ENCODE peak calls at places on chromosomes 13 and 19, in ten cellular contexts. One of them, this sample, is unnamed.

GRCh38 chr13:33490461-33491327 is 205.1 kb upstream of the STARD13 start:
- DNase-seq in epithelial cell of esophagus: no peak
- DNase-seq in astrocyte of the spinal cord: no peak
- DNase-seq in GM06990: no peak
- DNase-seq in fibroblast of the aortic adventitia: peak; percentile 29
- DNase-seq in ascending aorta: peak; percentile 65
- DNase-seq in retinal pigment epithelial cell: peak; percentile 73
- DNase-seq in upper lobe of right lung: peak; percentile 34
- DNase-seq in K562: peak; percentile 5
- DNase-seq in mammary epithelial cell: no peak
- DNase-seq in this sample: no peak

GRCh38 chr13:20326276-20326675 is 94.2 kb upstream of the GJB6 start:
- DNase-seq in ascending aorta: no peak
- DNase-seq in mammary epithelial cell: no peak
- DNase-seq in fibroblast of the aortic adventitia: no peak
- DNase-seq in retinal pigment epithelial cell: no peak
- DNase-seq in astrocyte of the spinal cord: no peak
- DNase-seq in epithelial cell of esophagus: no peak
- DNase-seq in upper lobe of right lung: no peak
- DNase-seq in K562: no peak
- DNase-seq in GM06990: no peak
- DNase-seq in this sample: no peak

GRCh38 chr19:51029718-51030117 is 3.3 kb upstream of the KLK11 start:
- DNase-seq in epithelial cell of esophagus: no peak
- DNase-seq in mammary epithelial cell: no peak
- DNase-seq in GM06990: no peak
- DNase-seq in K562: peak; percentile 66
- DNase-seq in ascending aorta: no peak
- DNase-seq in astrocyte of the spinal cord: no peak
- DNase-seq in fibroblast of the aortic adventitia: no peak
- DNase-seq in upper lobe of right lung: no peak
- DNase-seq in retinal pigment epithelial cell: no peak
- DNase-seq in this sample: no peak

GRCh38 chr13:79481685-79482052 is 714 bp downstream of the NDFIP2 start:
- DNase-seq in mammary epithelial cell: peak; percentile 52
- DNase-seq in GM06990: no peak
- DNase-seq in retinal pigment epithelial cell: no peak
- DNase-seq in astrocyte of the spinal cord: no peak
- DNase-seq in epithelial cell of esophagus: peak; percentile 82
- DNase-seq in upper lobe of right lung: no peak
- DNase-seq in ascending aorta: no peak
- DNase-seq in fibroblast of the aortic adventitia: no peak
- DNase-seq in K562: peak; percentile 13
- DNase-seq in this sample: no peak

GRCh38 chr13:33697936-33698335 is 120.0 kb upstream of the RFC3 start:
- DNase-seq in retinal pigment epithelial cell: no peak
- DNase-seq in astrocyte of the spinal cord: no peak
- DNase-seq in ascending aorta: no peak
- DNase-seq in epithelial cell of esophagus: no peak
- DNase-seq in upper lobe of right lung: no peak
- DNase-seq in fibroblast of the aortic adventitia: no peak
- DNase-seq in GM06990: no peak
- DNase-seq in mammary epithelial cell: no peak
- DNase-seq in K562: no peak
- DNase-seq in this sample: no peak

GRCh38 chr13:86729206-86729605 is 930.0 kb upstream of the SLITRK6 start:
- DNase-seq in K562: no peak
- DNase-seq in epithelial cell of esophagus: peak; percentile 1
- DNase-seq in astrocyte of the spinal cord: no peak
- DNase-seq in retinal pigment epithelial cell: no peak
- DNase-seq in GM06990: no peak
- DNase-seq in upper lobe of right lung: no peak
- DNase-seq in ascending aorta: no peak
- DNase-seq in mammary epithelial cell: no peak
- DNase-seq in fibroblast of the aortic adventitia: no peak
- DNase-seq in this sample: no peak

GRCh38 chr13:98169331-98169730 is 7.7 kb downstream of the RNF113B start:
- DNase-seq in mammary epithelial cell: no peak
- DNase-seq in astrocyte of the spinal cord: no peak
- DNase-seq in fibroblast of the aortic adventitia: no peak
- DNase-seq in GM06990: no peak
- DNase-seq in ascending aorta: no peak
- DNase-seq in upper lobe of right lung: no peak
- DNase-seq in K562: no peak
- DNase-seq in retinal pigment epithelial cell: no peak
- DNase-seq in epithelial cell of esophagus: no peak
- DNase-seq in this sample: no peak

GRCh38 chr13:42048625-42049453 is at the start of gene DGKH:
- DNase-seq in fibroblast of the aortic adventitia: peak; percentile 71
- DNase-seq in upper lobe of right lung: peak; percentile 92
- DNase-seq in ascending aorta: peak; percentile 91
- DNase-seq in K562: peak; percentile 83
- DNase-seq in epithelial cell of esophagus: peak; percentile 80
- DNase-seq in GM06990: peak; percentile 76
- DNase-seq in astrocyte of the spinal cord: peak; percentile 85
- DNase-seq in retinal pigment epithelial cell: no peak
- DNase-seq in mammary epithelial cell: peak; percentile 80
- DNase-seq in this sample: peak; percentile 78

GRCh38 chr13:51794959-51795358 is 9.0 kb downstream of the DHRS12 start:
- DNase-seq in K562: no peak
- DNase-seq in astrocyte of the spinal cord: no peak
- DNase-seq in fibroblast of the aortic adventitia: no peak
- DNase-seq in retinal pigment epithelial cell: no peak
- DNase-seq in mammary epithelial cell: no peak
- DNase-seq in upper lobe of right lung: no peak
- DNase-seq in ascending aorta: no peak
- DNase-seq in epithelial cell of esophagus: no peak
- DNase-seq in GM06990: no peak
- DNase-seq in this sample: no peak

GRCh38 chr19:8050274-8051096 is 2.1 kb upstream of the CCL25 start:
- DNase-seq in ascending aorta: peak; percentile 84
- DNase-seq in fibroblast of the aortic adventitia: peak; percentile 45
- DNase-seq in upper lobe of right lung: peak; percentile 95
- DNase-seq in epithelial cell of esophagus: peak; percentile 36
- DNase-seq in K562: peak; percentile 97
- DNase-seq in mammary epithelial cell: peak; percentile 39
- DNase-seq in retinal pigment epithelial cell: peak; percentile 65
- DNase-seq in GM06990: peak; percentile 96
- DNase-seq in astrocyte of the spinal cord: peak; percentile 55
- DNase-seq in this sample: peak; percentile 71
- H3K4me3 ChIP-seq in ascending aorta: no peak overlapping the region
- H3K4me3 ChIP-seq in fibroblast of the aortic adventitia: no peak overlapping the region
- H3K4me3 ChIP-seq in upper lobe of right lung: peak overlapping the region; percentile 30
- H3K4me3 ChIP-seq in epithelial cell of esophagus: no peak overlapping the region
- H3K4me3 ChIP-seq in K562: peak overlapping the region; percentile 56
- H3K4me3 ChIP-seq in mammary epithelial cell: no peak overlapping the region
- H3K4me3 ChIP-seq in retinal pigment epithelial cell: peak overlapping the region; percentile 32
- H3K4me3 ChIP-seq in GM06990: peak overlapping the region; percentile 50
- H3K4me3 ChIP-seq in astrocyte of the spinal cord: no peak overlapping the region
- H3K4me3 ChIP-seq in this sample: peak overlapping the region; percentile 3

GRCh38 chr19:44705502-44706010 is 6.6 kb downstream of the CEACAM16 start:
- DNase-seq in K562: no peak
- DNase-seq in astrocyte of the spinal cord: no peak
- DNase-seq in ascending aorta: no peak
- DNase-seq in mammary epithelial cell: no peak
- DNase-seq in retinal pigment epithelial cell: no peak
- DNase-seq in upper lobe of right lung: no peak
- DNase-seq in fibroblast of the aortic adventitia: no peak
- DNase-seq in epithelial cell of esophagus: no peak
- DNase-seq in GM06990: no peak
- DNase-seq in this sample: no peak

GRCh38 chr19:44704982-44705381 is 6.0 kb downstream of the CEACAM16 start:
- DNase-seq in epithelial cell of esophagus: no peak
- DNase-seq in K562: no peak
- DNase-seq in GM06990: no peak
- DNase-seq in astrocyte of the spinal cord: no peak
- DNase-seq in ascending aorta: no peak
- DNase-seq in retinal pigment epithelial cell: no peak
- DNase-seq in mammary epithelial cell: no peak
- DNase-seq in fibroblast of the aortic adventitia: no peak
- DNase-seq in upper lobe of right lung: no peak
- DNase-seq in this sample: no peak

GRCh38 chr19:44707794-44708193 is 8.8 kb downstream of the CEACAM16 start:
- DNase-seq in retinal pigment epithelial cell: no peak
- DNase-seq in mammary epithelial cell: no peak
- DNase-seq in upper lobe of right lung: no peak
- DNase-seq in fibroblast of the aortic adventitia: no peak
- DNase-seq in epithelial cell of esophagus: no peak
- DNase-seq in GM06990: no peak
- DNase-seq in astrocyte of the spinal cord: no peak
- DNase-seq in K562: no peak
- DNase-seq in ascending aorta: no peak
- DNase-seq in this sample: no peak

GRCh38 chr19:44708940-44709339 is 10.0 kb downstream of the CEACAM16 start:
- DNase-seq in GM06990: no peak
- DNase-seq in upper lobe of right lung: no peak
- DNase-seq in retinal pigment epithelial cell: no peak
- DNase-seq in mammary epithelial cell: no peak
- DNase-seq in epithelial cell of esophagus: no peak
- DNase-seq in astrocyte of the spinal cord: no peak
- DNase-seq in fibroblast of the aortic adventitia: no peak
- DNase-seq in K562: no peak
- DNase-seq in ascending aorta: no peak
- DNase-seq in this sample: no peak

DNA sequence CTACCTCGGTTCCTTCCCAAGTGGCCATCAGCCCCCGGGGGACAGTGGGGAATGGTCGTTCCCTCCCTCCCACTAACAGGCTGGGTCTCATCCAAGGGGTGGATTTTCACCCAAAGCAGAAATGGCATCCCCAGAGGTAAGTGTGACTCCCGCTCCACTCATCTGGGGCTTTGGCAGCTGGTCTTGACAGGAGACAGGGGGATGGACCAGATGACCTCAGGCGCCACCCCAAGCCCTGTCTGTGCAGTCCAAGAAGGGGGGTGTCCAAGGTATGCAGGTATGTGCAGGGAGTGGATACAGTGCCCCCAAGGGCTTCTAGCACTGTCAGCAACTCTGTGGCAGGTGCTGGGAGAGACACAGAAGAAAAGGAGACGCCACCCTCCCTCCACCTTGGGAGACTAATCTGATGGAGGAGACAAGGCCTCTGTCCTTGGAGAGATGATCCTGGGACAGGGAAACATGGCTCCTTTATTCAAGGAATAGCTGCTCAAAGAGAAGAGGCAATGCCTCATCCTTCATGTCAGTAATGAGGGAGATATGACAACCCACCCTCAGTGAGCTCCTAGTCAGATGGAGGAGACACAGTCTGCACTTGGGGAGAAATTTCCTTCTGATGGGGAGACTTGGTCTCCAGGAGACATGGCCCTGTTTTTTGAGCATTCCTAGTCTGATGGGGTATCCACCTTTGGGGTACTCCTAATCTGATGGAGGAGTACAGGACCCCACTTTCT is 7.7 kb downstream of the CEACAM16 start:
- DNase-seq in epithelial cell of esophagus: no peak
- DNase-seq in fibroblast of the aortic adventitia: no peak
- DNase-seq in astrocyte of the spinal cord: no peak
- DNase-seq in GM06990: no peak
- DNase-seq in K562: no peak
- DNase-seq in upper lobe of right lung: no peak
- DNase-seq in ascending aorta: no peak
- DNase-seq in mammary epithelial cell: no peak
- DNase-seq in retinal pigment epithelial cell: no peak
- DNase-seq in this sample: no peak
- H3K4me3 ChIP-seq in epithelial cell of esophagus: no peak overlapping the region
- H3K4me3 ChIP-seq in fibroblast of the aortic adventitia: no peak overlapping the region
- H3K4me3 ChIP-seq in astrocyte of the spinal cord: no peak overlapping the region
- H3K4me3 ChIP-seq in GM06990: no peak overlapping the region
- H3K4me3 ChIP-seq in K562: no peak overlapping the region
- H3K4me3 ChIP-seq in upper lobe of right lung: no peak overlapping the region
- H3K4me3 ChIP-seq in ascending aorta: no peak overlapping the region
- H3K4me3 ChIP-seq in mammary epithelial cell: no peak overlapping the region
- H3K4me3 ChIP-seq in retinal pigment epithelial cell: no peak overlapping the region
- H3K4me3 ChIP-seq in this sample: no peak overlapping the region

DNA sequence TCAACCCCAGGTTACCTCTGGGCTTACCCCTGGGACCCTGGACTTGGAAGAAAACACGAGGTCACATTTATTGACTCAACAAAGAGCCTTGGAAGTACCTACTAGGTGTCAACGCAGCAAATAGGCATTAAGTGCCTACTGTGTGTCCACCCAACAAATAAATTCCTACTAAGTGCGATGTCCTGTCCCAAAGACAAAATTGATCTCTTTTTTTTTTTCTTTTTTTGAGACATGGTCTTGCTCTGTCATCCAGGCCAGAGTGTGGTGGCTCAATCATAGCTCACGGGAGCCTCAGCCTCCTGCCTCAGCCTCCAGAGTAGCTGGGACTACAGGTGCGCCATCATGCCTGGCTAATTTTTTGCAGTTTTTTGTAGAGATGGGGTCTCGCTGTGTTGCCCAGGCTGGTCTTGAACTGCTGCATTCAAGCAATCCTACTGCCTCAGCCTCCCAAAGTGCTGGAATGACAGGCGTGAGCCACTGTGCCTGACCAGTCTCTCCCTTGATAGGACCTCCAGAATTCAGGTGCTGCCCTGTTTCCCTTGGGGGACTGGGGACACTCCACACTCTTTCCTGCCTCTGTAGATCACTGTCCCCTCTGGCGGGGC is 595 bp upstream of the S1PR2 start:
- DNase-seq in ascending aorta: no peak
- DNase-seq in mammary epithelial cell: no peak
- DNase-seq in upper lobe of right lung: no peak
- DNase-seq in astrocyte of the spinal cord: no peak
- DNase-seq in K562: no peak
- DNase-seq in fibroblast of the aortic adventitia: no peak
- DNase-seq in GM06990: no peak
- DNase-seq in retinal pigment epithelial cell: no peak
- DNase-seq in epithelial cell of esophagus: no peak
- DNase-seq in this sample: no peak
- H3K4me3 ChIP-seq in ascending aorta: peak overlapping the region; percentile 98
- H3K4me3 ChIP-seq in mammary epithelial cell: peak overlapping the region; percentile 84
- H3K4me3 ChIP-seq in upper lobe of right lung: peak overlapping the region; percentile 96
- H3K4me3 ChIP-seq in astrocyte of the spinal cord: peak overlapping the region; percentile 74
- H3K4me3 ChIP-seq in K562: peak overlapping the region; percentile 91
- H3K4me3 ChIP-seq in fibroblast of the aortic adventitia: peak overlapping the region; percentile 88
- H3K4me3 ChIP-seq in GM06990: peak overlapping the region; percentile 91
- H3K4me3 ChIP-seq in retinal pigment epithelial cell: peak overlapping the region; percentile 59
- H3K4me3 ChIP-seq in epithelial cell of esophagus: peak overlapping the region; percentile 79
- H3K4me3 ChIP-seq in this sample: peak overlapping the region; percentile 74

DNA sequence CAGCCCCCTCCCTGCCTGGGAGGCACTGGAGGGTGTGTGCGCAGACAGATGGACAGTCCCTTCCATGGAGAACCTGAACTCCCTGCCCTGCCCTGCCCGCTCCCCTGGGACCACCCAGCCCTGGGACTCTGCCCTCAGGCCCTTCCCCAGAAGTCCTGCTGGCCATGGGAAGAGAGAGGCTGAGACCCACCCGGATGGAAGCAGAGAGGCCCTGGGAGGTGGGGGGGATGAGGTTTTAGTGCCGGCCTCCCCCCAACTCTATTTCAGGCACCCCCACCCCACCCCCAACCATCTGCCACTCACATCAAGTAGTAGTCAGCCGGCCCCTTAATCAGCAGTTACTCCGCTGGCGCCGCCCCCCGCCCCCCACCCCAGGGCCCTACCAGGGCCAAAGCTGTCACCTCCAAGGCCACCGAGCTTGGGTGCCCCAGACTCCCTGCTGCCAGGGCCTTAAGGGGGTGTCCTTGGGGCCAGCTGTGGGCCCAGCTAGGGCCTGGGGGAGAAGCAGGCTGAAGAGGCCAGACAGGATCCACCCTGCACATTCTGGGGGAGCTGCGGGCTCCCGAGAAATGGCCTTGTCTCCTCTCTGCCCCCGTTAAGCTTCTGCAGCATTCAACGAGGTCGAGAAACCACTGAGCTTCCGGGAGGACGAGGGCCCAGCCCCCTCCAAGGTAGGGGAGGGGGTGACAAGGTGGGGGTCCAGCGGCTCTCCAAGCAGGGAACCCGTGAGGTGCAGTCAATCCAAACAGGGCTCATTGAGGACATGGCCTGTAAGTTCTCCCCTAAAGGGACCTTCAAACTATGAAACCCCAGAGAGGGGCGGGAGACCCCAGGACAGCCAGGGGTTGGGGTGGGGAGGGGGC is 17.4 kb downstream of the NMRK2 start:
- DNase-seq in GM06990: no peak
- DNase-seq in K562: peak; percentile 61
- DNase-seq in fibroblast of the aortic adventitia: no peak
- DNase-seq in epithelial cell of esophagus: no peak
- DNase-seq in retinal pigment epithelial cell: no peak
- DNase-seq in ascending aorta: no peak
- DNase-seq in mammary epithelial cell: no peak
- DNase-seq in upper lobe of right lung: no peak
- DNase-seq in astrocyte of the spinal cord: no peak
- DNase-seq in this sample: no peak
- H3K4me3 ChIP-seq in GM06990: no peak overlapping the region
- H3K4me3 ChIP-seq in K562: no peak overlapping the region
- H3K4me3 ChIP-seq in fibroblast of the aortic adventitia: no peak overlapping the region
- H3K4me3 ChIP-seq in epithelial cell of esophagus: no peak overlapping the region
- H3K4me3 ChIP-seq in retinal pigment epithelial cell: no peak overlapping the region
- H3K4me3 ChIP-seq in ascending aorta: no peak overlapping the region
- H3K4me3 ChIP-seq in mammary epithelial cell: no peak overlapping the region
- H3K4me3 ChIP-seq in upper lobe of right lung: no peak overlapping the region
- H3K4me3 ChIP-seq in astrocyte of the spinal cord: no peak overlapping the region
- H3K4me3 ChIP-seq in this sample: no peak overlapping the region

This sample was measured in brain microvascular endothelial cell.